ENCODE peak calls at places on chromosomes 6 and 20, in seven cellular contexts. U is DND-41, V is suprapubic skin, I is psoas muscle, M is PC-3, Q is thyroid gland, K is GM23248. X is an unnamed sample. For H3K9me3, the result is how much of the 10 kb centered on the place peaks cover.

GRCh38 chr6:120526576-120526975 is 807.7 kb downstream of the TBC1D32 start:
- DNase-seq in I (no peak), U (no peak), K (no peak), Q (no peak), M (no peak), V (no peak), X (no peak)

GRCh38 chr6:92864966-92865555 is 554.3 kb downstream of the EPHA7 start:
- DNase-seq in M (peak), I (no peak), U (no peak), K (no peak), V (no peak), Q (no peak), X (no peak)

GRCh38 chr6:98976674-98977365 is 29.1 kb upstream of the FBXL4 start:
- DNase-seq in K (no peak), I (no peak), V (no peak), M (no peak), Q (no peak), U (no peak), X (no peak)

GRCh38 chr6:2492686-2493523 is 247.5 kb upstream of the GMDS start:
- DNase-seq in K (no peak), V (no peak), Q (no peak), M (no peak), U (no peak), I (no peak), X (no peak)

GRCh38 chr20:58989196-58989595 is 8.1 kb downstream of the NELFCD start:
- DNase-seq in K (no peak), I (no peak), U (no peak), V (peak), Q (no peak), M (no peak), X (no peak)

GRCh38 chr6:85920782-85921181 is 278.1 kb upstream of the SYNCRIP start:
- DNase-seq in Q (peak), U (no peak), V (no peak), K (no peak), I (no peak), M (peak), X (no peak)

GRCh38 chr6:99232003-99232402 is 117.5 kb downstream of the FAXC start:
- DNase-seq in M (no peak), U (no peak), V (no peak), Q (no peak), K (no peak), I (no peak), X (no peak)

GRCh38 chr6:31042801-31043200 is 32.5 kb downstream of the MUC22 start:
- DNase-seq in V (no peak), Q (peak), I (no peak), U (no peak), M (peak), K (peak), X (no peak)

GRCh38 chr6:17484201-17484606 is 90.8 kb downstream of the CAP2 start:
- DNase-seq in K (no peak), Q (no peak), M (no peak), V (no peak), U (no peak), I (peak), X (no peak)

DNA sequence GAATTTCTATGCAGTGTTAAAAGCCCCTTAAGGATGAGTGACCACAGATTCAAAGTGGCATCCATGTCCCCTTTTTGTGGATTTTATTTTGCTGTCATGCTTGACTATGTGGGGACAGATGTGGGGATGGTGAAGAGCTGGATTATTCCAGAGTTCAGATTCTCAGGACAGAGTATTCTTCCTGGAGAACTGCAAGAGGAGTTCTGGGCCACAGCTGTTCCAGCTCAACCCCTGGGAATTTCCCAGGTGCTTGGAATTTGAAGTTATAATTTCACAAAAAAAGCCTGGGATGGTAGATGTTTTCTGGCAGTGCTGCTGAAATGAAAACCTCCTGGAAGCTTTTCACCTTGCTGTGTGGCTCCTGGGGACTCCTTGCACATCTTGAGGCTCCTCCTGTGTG is 671.8 kb upstream of the MARCKS start:
- DNase-seq in V (no peak), U (no peak), Q (no peak), K (peak), M (no peak), I (no peak), X (no peak)
- H3K9me3 ChIP-seq in V (under half), U (under half), Q (under half), K (under half), M (under half), I (under half), X (under half)

GRCh38 chr6:108809211-108809610 is 39.0 kb upstream of the ARMC2 start:
- DNase-seq in K (no peak), V (no peak), U (no peak), Q (no peak), I (no peak), M (no peak), X (no peak)
- H3K9me3 ChIP-seq in K (under half), V (under half), U (under half), Q (under half), I (under half), M (under half), X (under half)

GRCh38 chr6:168722397-168722796 is 281.4 kb downstream of the SMOC2 start:
- DNase-seq in M (no peak), I (no peak), K (no peak), V (no peak), U (no peak), Q (no peak), X (no peak)
- H3K9me3 ChIP-seq in M (under half), I (under half), K (under half), V (under half), U (under half), Q (under half), X (under half)

GRCh38 chr20:15556869-15557268 is 1016.4 kb downstream of the KIF16B start:
- DNase-seq in K (no peak), M (peak), V (no peak), Q (no peak), U (no peak), I (no peak), X (no peak)

GRCh38 chr20:15564981-15565380 is 1008.3 kb downstream of the KIF16B start:
- DNase-seq in V (no peak), M (no peak), Q (no peak), U (no peak), K (no peak), I (no peak), X (no peak)

GRCh38 chr20:15555913-15556312 is 1017.3 kb downstream of the KIF16B start:
- DNase-seq in Q (no peak), K (no peak), M (no peak), U (no peak), V (no peak), I (no peak), X (no peak)

GRCh38 chr20:15560936-15561531 is 1012.2 kb downstream of the KIF16B start:
- DNase-seq in V (no peak), U (no peak), I (no peak), M (no peak), K (no peak), Q (no peak), X (no peak)

GRCh38 chr20:15561707-15562106 is 1011.5 kb downstream of the KIF16B start:
- DNase-seq in M (no peak), V (no peak), Q (no peak), U (no peak), K (no peak), I (no peak), X (no peak)
- H3K9me3 ChIP-seq in M (under half), V (under half), Q (under half), U (under half), K (under half), I (under half), X (under half)

X was measured in T-helper 17 cell.